ENCODE peak calls at places on chromosomes 7 and 10, in four cellular contexts. Q is astrocyte, K is MM.1S, T is neural progenitor cell. N is an unnamed sample.

GRCh38 chr7:35735396-35735795 is 40.5 kb upstream of the HERPUD2 start:
- DNase-seq in Q (no peak), T (no peak), K (no peak), N (no peak)

GRCh38 chr10:124465003-124465776 is 3.6 kb downstream of the LHPP start:
- DNase-seq in T (no peak), Q (no peak), K (no peak), N (no peak)

GRCh38 chr10:117539271-117539876 is 3.2 kb upstream of the EMX2 start:
- DNase-seq in Q (no peak), T (no peak), K (no peak), N (no peak)

GRCh38 chr10:73816917-73817729 is 5.7 kb upstream of the NDST2 start:
- DNase-seq in K (no peak), T (no peak), Q (peak; percentile 9), N (no peak)

GRCh38 chr7:20439384-20439783 is 108.7 kb downstream of the ITGB8 start:
- DNase-seq in T (no peak), K (no peak), Q (no peak), N (no peak)

GRCh38 chr7:36037121-36037662 is 115.9 kb upstream of the EEPD1 start:
- DNase-seq in T (no peak), Q (peak; percentile 93), K (no peak), N (peak; percentile 32)

GRCh38 chr7:90396420-90396819 is 6.8 kb upstream of the CLDN12 start:
- DNase-seq in K (no peak), T (no peak), Q (no peak), N (no peak)

GRCh38 chr10:50367732-50368131 is 116.4 kb upstream of the ASAH2 start:
- DNase-seq in T (peak; percentile 65), K (peak; percentile 44), Q (peak; percentile 16), N (peak; percentile 52)

GRCh38 chr7:69787736-69788431 is 189.6 kb downstream of the AUTS2 start:
- DNase-seq in T (peak; percentile 39), K (no peak), Q (no peak), N (peak; percentile 89)

GRCh38 chr7:149838992-149839408 is 825 bp downstream of the ZNF862 start:
- DNase-seq in Q (peak; percentile 14), T (peak; percentile 34), K (no peak), N (no peak)

GRCh38 chr7:51229106-51229537 is 87.5 kb downstream of the COBL start:
- DNase-seq in T (peak; percentile 16), Q (no peak), K (no peak), N (no peak)

GRCh38 chr10:84097787-84098353 is 41.4 kb upstream of the GHITM start:
- DNase-seq in K (peak; percentile 19), Q (no peak), T (peak; percentile 63), N (peak; percentile 33)

GRCh38 chr7:77667459-77668090 is 28.7 kb upstream of the RSBN1L start:
- DNase-seq in T (no peak), K (no peak), Q (peak; percentile 8), N (no peak)

GRCh38 chr10:13823046-13823711 is 236.4 kb downstream of the PRPF18 start:
- DNase-seq in T (peak; percentile 40), K (no peak), Q (no peak), N (no peak)

GRCh38 chr7:69412331-69413146 is 185.7 kb upstream of the AUTS2 start:
- DNase-seq in K (no peak), Q (peak; percentile 83), T (no peak), N (peak; percentile 78)

GRCh38 chr7:22184549-22185199 is 172.3 kb downstream of the RAPGEF5 start:
- DNase-seq in K (no peak), Q (no peak), T (peak; percentile 74), N (no peak)

GRCh38 chr7:85322252-85322651 is 135.4 kb upstream of the SEMA3D start:
- DNase-seq in K (no peak), Q (no peak), T (no peak), N (no peak)

GRCh38 chr10:80382989-80383388 is 25.4 kb upstream of the PRXL2A start:
- DNase-seq in Q (no peak), T (peak; percentile 69), K (peak; percentile 58), N (peak; percentile 62)

GRCh38 chr7:5634107-5634950 is 147.1 kb downstream of the RNF216 start:
- DNase-seq in T (peak; percentile 78), Q (peak; percentile 79), K (no peak), N (peak; percentile 98)

GRCh38 chr7:129136887-129137647 is 7.4 kb upstream of the TSPAN33 start:
- DNase-seq in Q (no peak), K (no peak), T (no peak), N (no peak)

GRCh38 chr7:49023345-49024330 is 99.3 kb downstream of the CDC14C start:
- DNase-seq in Q (no peak), K (no peak), T (peak; percentile 68), N (no peak)

GRCh38 chr7:24926623-24927539 is 53.1 kb downstream of the OSBPL3 start:
- DNase-seq in Q (peak; percentile 88), K (no peak), T (no peak), N (no peak)

GRCh38 chr7:157476201-157476600 is 139.4 kb downstream of the DNAJB6 start:
- DNase-seq in Q (no peak), T (no peak), K (no peak), N (no peak)

GRCh38 chr10:98694863-98695262 is 248.1 kb upstream of the HPS1 start:
- DNase-seq in Q (no peak), K (no peak), T (no peak), N (no peak)

GRCh38 chr10:9545073-9545472 is 1472.6 kb upstream of the CELF2 start:
- DNase-seq in K (no peak), Q (no peak), T (no peak), N (no peak)

GRCh38 chr7:66627151-66627681 is 1.5 kb upstream of the KCTD7 start:
- DNase-seq in Q (no peak), T (no peak), K (no peak), N (peak; percentile 16)

GRCh38 chr7:75050501-75050900 is 23.1 kb downstream of the RCC1L start:
- DNase-seq in T (no peak), Q (peak; percentile 6), K (no peak), N (no peak)

GRCh38 chr10:97336942-97337719 is 2.6 kb upstream of the FRAT2 start:
- DNase-seq in K (no peak), T (peak; percentile 94), Q (no peak), N (peak; percentile 26)

GRCh38 chr10:97338041-97338440 is 3.5 kb upstream of the FRAT2 start:
- DNase-seq in K (no peak), Q (no peak), T (peak; percentile 62), N (no peak)

GRCh38 chr10:97335188-97335619 is 675 bp upstream of the FRAT2 start:
- DNase-seq in K (no peak), T (peak; percentile 72), Q (no peak), N (no peak)

GRCh38 chr10:97335995-97336394 is 1.5 kb upstream of the FRAT2 start:
- DNase-seq in Q (no peak), K (no peak), T (no peak), N (no peak)

DNA sequence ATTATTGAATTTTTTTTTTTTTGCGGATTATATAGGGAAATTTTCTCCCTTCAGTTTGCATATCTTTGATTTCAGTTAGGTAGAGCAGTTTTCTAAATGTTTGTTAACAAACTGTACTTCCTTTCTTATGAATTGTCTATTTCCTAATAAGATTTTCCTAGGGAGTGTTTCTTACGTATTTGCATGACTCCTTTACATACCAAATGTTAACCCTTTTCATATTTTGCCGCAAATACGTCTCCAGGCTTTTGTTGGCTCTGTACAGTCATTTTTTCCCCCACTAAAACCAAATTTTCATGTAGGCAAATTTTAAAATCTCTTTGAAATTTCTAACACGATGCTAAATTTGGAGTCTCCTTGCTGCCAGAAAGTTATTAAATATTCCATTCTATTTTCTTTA is 1.9 kb upstream of the FRAT2 start:
- DNase-seq in K (no peak), T (no peak), Q (no peak), N (no peak)
- TF ChIP-seq EZH2 in K (no peak), T (no peak), Q (no peak), N (no peak)

DNA sequence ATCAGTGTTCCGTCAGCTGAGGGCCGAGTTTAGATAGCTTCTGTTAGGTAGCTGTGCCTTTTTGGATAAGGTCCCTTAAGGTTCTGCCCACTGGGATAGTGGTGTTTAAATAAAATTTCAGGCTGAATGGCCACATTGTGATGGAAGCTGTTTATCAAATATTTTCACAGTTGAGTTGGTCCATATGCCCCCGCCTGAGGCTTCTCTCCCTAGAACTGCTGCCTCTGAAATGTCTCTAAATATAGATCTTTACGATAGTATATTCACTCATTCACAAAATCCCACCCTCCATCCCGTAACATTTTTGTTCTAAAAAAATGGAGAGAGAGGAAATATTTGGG is 105.6 kb upstream of the BTBD16 start:
- DNase-seq in T (no peak), Q (no peak), K (no peak), N (no peak)
- H3K4me3 ChIP-seq in T (peak overlapping the region; percentile 89), Q (no peak overlapping the region), K (no peak overlapping the region), N (no peak overlapping the region)

GRCh38 chr7:124032369-124033092 is at the start of gene TMEM229A:
- DNase-seq in T (peak; percentile 87), Q (peak; percentile 26), K (peak; percentile 49), N (peak; percentile 78)
- TF ChIP-seq EZH2 in T (no peak), Q (peak; percentile 33), K (no peak), N (no peak)

DNA sequence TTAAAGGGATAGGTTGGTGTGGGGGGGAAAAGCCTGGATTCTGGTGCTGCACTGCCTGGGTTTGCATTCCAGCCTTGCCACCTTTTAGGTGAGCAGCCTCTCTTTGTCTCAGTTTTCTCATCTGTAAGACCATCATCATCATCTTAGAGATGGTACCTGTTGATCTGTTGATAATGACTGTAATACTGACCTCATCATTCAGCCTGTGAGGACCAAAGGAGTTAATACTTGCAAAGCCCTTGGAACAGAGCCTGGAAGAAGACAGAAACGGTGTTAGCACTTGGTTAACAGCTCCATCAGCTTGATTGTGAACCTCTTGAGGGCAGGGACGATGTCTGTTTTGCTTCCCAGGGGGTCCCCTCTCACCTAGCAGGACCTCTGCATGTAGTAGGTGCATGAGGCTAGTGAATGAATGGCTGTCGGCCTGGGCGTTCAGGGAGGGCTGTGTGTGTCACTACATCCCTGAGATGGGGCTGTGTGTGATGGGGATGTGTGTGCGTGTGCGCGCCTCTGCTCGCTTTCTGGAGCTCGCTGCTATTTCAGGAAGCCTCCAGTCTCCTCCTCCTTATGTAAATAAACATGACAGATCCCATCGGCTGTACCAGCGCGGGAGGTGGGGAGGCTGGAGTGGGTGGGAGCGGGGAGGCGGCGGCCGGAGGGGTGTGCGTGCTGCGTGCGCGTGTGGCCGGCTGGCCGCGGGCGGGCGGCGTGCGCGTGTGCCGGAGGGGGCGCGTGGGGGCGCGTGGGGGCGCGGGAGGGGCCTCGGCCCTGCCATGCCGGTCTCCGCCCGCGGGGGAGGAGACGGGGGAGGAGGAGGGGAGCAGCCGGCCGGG is 61.2 kb downstream of the NEURL1 start:
- DNase-seq in K (peak; percentile 52), Q (peak; percentile 55), T (peak; percentile 76), N (peak; percentile 75)
- H3K4me3 ChIP-seq in K (peak overlapping the region; percentile 53), Q (no peak overlapping the region), T (peak overlapping the region; percentile 63), N (peak overlapping the region; percentile 47)

DNA sequence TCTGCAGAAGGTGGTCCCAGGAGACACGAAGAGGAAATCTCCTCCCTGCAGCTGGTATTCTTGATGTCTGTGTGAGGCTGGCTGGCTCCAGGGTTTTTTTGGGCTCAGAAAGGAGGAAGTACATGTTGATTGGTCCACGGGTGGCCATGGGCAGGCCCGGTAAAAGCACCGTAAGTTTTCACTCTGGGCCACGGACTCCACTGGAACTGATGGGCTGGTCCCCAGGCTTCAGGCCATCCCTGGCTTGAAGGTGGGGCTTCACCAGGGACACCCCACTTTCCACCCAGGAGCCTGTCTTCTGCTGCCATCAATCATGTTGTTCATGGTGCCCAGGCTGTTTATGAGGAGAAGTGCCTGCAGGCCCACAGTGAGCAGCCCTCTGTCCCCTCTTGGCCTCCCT is 736.8 kb downstream of the PCDH15 start:
- DNase-seq in K (no peak), T (no peak), Q (no peak), N (no peak)
- TF ChIP-seq EZH2 in K (no peak), T (no peak), Q (no peak), N (no peak)